ENCODE peak calls at places on chromosomes 6 and 20, in six cellular contexts. K is GM03348; M is AG08395; E is HTR-8/SVneo; C is COR-L47; Z is activated CD8-positive, alpha-beta memory T cell treated with anti-CD3 and anti-CD28 coated beads, Interleukin-2, amount 50 U/mL, for 4 hours. R is an unnamed sample.

GRCh38 chr20:41050361-41051019 is 21.9 kb downstream of the TOP1 start:
- DNase-seq in K (peak), M (peak), E (no peak), C (no peak), Z (no peak), R (no peak)

GRCh38 chr6:53209681-53210080 is 61.0 kb upstream of the GCM1 start:
- DNase-seq in K (no peak), M (no peak), E (no peak), C (no peak), Z (no peak), R (no peak)

GRCh38 chr6:48671506-48671905 is 560.5 kb upstream of the PTCHD4 start:
- DNase-seq in K (no peak), M (no peak), E (no peak), C (no peak), Z (no peak), R (no peak)

GRCh38 chr20:63854766-63855362 is 6.4 kb upstream of the ABHD16B start:
- DNase-seq in K (no peak), M (no peak), E (no peak), C (no peak), Z (no peak), R (no peak)

GRCh38 chr6:137297887-137298286 is 78.7 kb upstream of the IFNGR1 start:
- DNase-seq in K (no peak), M (peak), E (no peak), C (no peak), Z (no peak), R (no peak)

GRCh38 chr20:37395921-37396519 is 50.1 kb downstream of the SRC start:
- DNase-seq in K (no peak), M (no peak), E (no peak), C (no peak), Z (no peak), R (no peak)

GRCh38 chr20:45032276-45032675 is 66.0 kb downstream of the STK4 start:
- DNase-seq in K (no peak), M (no peak), E (no peak), C (no peak), Z (no peak), R (no peak)

GRCh38 chr6:3650959-3651697 is 100.4 kb downstream of the PXDC1 start:
- DNase-seq in K (no peak), M (no peak), E (no peak), C (no peak), Z (no peak), R (no peak)

GRCh38 chr20:64106435-64106961 is 867 bp downstream of the NPBWR2 start:
- DNase-seq in K (no peak), M (no peak), E (no peak), C (no peak), Z (no peak), R (no peak)

GRCh38 chr6:71851214-71851613 is 35.1 kb upstream of the RIMS1 start:
- DNase-seq in K (no peak), M (no peak), E (no peak), C (no peak), Z (no peak), R (no peak)

GRCh38 chr20:5153152-5153467 is 26.3 kb downstream of the CDS2 start:
- DNase-seq in K (no peak), M (no peak), E (no peak), C (no peak), Z (no peak), R (no peak)

GRCh38 chr6:119966484-119966883 is 616.9 kb upstream of the MAN1A1 start:
- DNase-seq in K (no peak), M (no peak), E (no peak), C (no peak), Z (no peak), R (no peak)

GRCh38 chr6:133114973-133115372 is 126.2 kb upstream of the EYA4 start:
- DNase-seq in K (no peak), M (no peak), E (no peak), C (no peak), Z (no peak), R (no peak)

GRCh38 chr20:10113746-10114145 is 79.0 kb downstream of the ANKEF1 start:
- DNase-seq in K (no peak), M (no peak), E (no peak), C (no peak), Z (no peak), R (no peak)